ENCODE peak calls at places on chromosomes 5 and 9, in five cellular contexts. N, F, K, W and A are unnamed samples.

GRCh38 chr5:147359551-147359950 is 124.7 kb downstream of the STK32A start:
- DNase-seq in N (no peak), F (no peak), K (no peak), W (no peak), A (no peak)

GRCh38 chr5:113507601-113508000 is 5.9 kb upstream of the YTHDC2 start:
- DNase-seq in N (no peak), F (no peak), K (no peak), W (no peak), A (no peak)

GRCh38 chr5:157072508-157072907 is 13.6 kb upstream of the HAVCR1 start:
- DNase-seq in N (no peak), F (no peak), K (no peak), W (peak), A (no peak)

GRCh38 chr9:20189871-20190270 is 401.0 kb upstream of the SLC24A2 start:
- DNase-seq in N (no peak), F (no peak), K (no peak), W (no peak), A (no peak)

GRCh38 chr5:40401965-40402364 is 277.8 kb upstream of the PTGER4 start:
- DNase-seq in N (no peak), F (no peak), K (no peak), W (no peak), A (no peak)

GRCh38 chr9:94534901-94535300 is 20.0 kb upstream of the PCAT7 start:
- DNase-seq in N (no peak), F (no peak), K (no peak), W (no peak), A (no peak)

GRCh38 chr5:58012103-58012502 is 447.8 kb downstream of the PLK2 start:
- DNase-seq in N (no peak), F (no peak), K (no peak), W (peak), A (no peak)

GRCh38 chr5:142327111-142327842 is 2.5 kb upstream of the SPRY4 start:
- DNase-seq in N (no peak), F (peak), K (no peak), W (peak), A (no peak)

GRCh38 chr5:141714542-141715303 is 32.7 kb upstream of the ARAP3 start:
- DNase-seq in N (no peak), F (no peak), K (no peak), W (peak), A (no peak)

GRCh38 chr9:76153902-76154629 is 240.2 kb downstream of the RFK start:
- DNase-seq in N (no peak), F (no peak), K (no peak), W (no peak), A (no peak)